ENCODE peak calls at places on chromosomes 2 and 18, in four cellular contexts. One of them, this sample, is unnamed.

GRCh38 chr18:56709463-56709862 is 58.3 kb downstream of the WDR7 start:
- DNase-seq in K562: peak
- DNase-seq in WTC11: no peak
- DNase-seq in SK-N-SH: peak
- DNase-seq in this sample: peak

GRCh38 chr2:174330945-174331619 is 3.7 kb upstream of the SP9 start:
- DNase-seq in K562: no peak
- DNase-seq in WTC11: no peak
- DNase-seq in SK-N-SH: no peak
- DNase-seq in this sample: no peak

GRCh38 chr2:127951031-127951430 is 65.3 kb upstream of the AMMECR1L start:
- DNase-seq in K562: no peak
- DNase-seq in WTC11: no peak
- DNase-seq in SK-N-SH: no peak
- DNase-seq in this sample: peak

GRCh38 chr2:226508683-226509082 is 290.9 kb downstream of the IRS1 start:
- DNase-seq in K562: no peak
- DNase-seq in WTC11: no peak
- DNase-seq in SK-N-SH: no peak
- DNase-seq in this sample: no peak

GRCh38 chr2:189952536-189953109 is 109.9 kb downstream of the MSTN start:
- DNase-seq in K562: no peak
- DNase-seq in WTC11: no peak
- DNase-seq in SK-N-SH: no peak
- DNase-seq in this sample: no peak

GRCh38 chr18:23401400-23402347 is 51.4 kb upstream of the RIOK3 start:
- DNase-seq in K562: no peak
- DNase-seq in WTC11: peak
- DNase-seq in SK-N-SH: no peak
- DNase-seq in this sample: peak

GRCh38 chr2:215236131-215236530 is 75.7 kb upstream of the ATIC start:
- DNase-seq in K562: no peak
- DNase-seq in WTC11: no peak
- DNase-seq in SK-N-SH: no peak
- DNase-seq in this sample: no peak

GRCh38 chr2:22912398-22912797 is 472.6 kb upstream of the KLHL29 start:
- DNase-seq in K562: no peak
- DNase-seq in WTC11: no peak
- DNase-seq in SK-N-SH: peak
- DNase-seq in this sample: no peak

GRCh38 chr2:122251153-122251552 is 495.7 kb downstream of the TSN start:
- DNase-seq in K562: no peak
- DNase-seq in WTC11: no peak
- DNase-seq in SK-N-SH: no peak
- DNase-seq in this sample: no peak

GRCh38 chr2:180601016-180601415 is 379.4 kb upstream of the UBE2E3 start:
- DNase-seq in K562: no peak
- DNase-seq in WTC11: no peak
- DNase-seq in SK-N-SH: no peak
- DNase-seq in this sample: no peak

GRCh38 chr18:74731097-74731496 is 133.4 kb downstream of the ZNF407 start:
- DNase-seq in K562: no peak
- DNase-seq in WTC11: no peak
- DNase-seq in SK-N-SH: no peak
- DNase-seq in this sample: peak

GRCh38 chr2:160388464-160389263 is 104.9 kb downstream of the RBMS1 start:
- DNase-seq in K562: no peak
- DNase-seq in WTC11: no peak
- DNase-seq in SK-N-SH: no peak
- DNase-seq in this sample: no peak

GRCh38 chr2:102442967-102443828 is 20.2 kb downstream of the IL18RAP start:
- DNase-seq in K562: peak
- DNase-seq in WTC11: peak
- DNase-seq in SK-N-SH: no peak
- DNase-seq in this sample: peak

GRCh38 chr2:117931266-117931665 is 82.6 kb downstream of the CCDC93 start:
- DNase-seq in K562: no peak
- DNase-seq in WTC11: no peak
- DNase-seq in SK-N-SH: no peak
- DNase-seq in this sample: no peak

GRCh38 chr2:173785813-173786212 is 179.4 kb downstream of the SP3 start:
- DNase-seq in K562: no peak
- DNase-seq in WTC11: no peak
- DNase-seq in SK-N-SH: no peak
- DNase-seq in this sample: no peak

GRCh38 chr2:17688600-17688999 is 65.0 kb downstream of the SMC6 start:
- DNase-seq in K562: no peak
- DNase-seq in WTC11: no peak
- DNase-seq in SK-N-SH: no peak
- DNase-seq in this sample: no peak

GRCh38 chr2:241911551-241911950 is 42.0 kb downstream of the RTP5 start:
- DNase-seq in K562: no peak
- DNase-seq in WTC11: no peak
- DNase-seq in SK-N-SH: no peak
- DNase-seq in this sample: no peak

GRCh38 chr18:32470136-32470712 is 458 bp downstream of the GAREM1 start:
- DNase-seq in K562: no peak
- DNase-seq in WTC11: peak
- DNase-seq in SK-N-SH: no peak
- DNase-seq in this sample: peak

GRCh38 chr2:66240284-66240683 is 194.6 kb upstream of the MEIS1 start:
- DNase-seq in K562: no peak
- DNase-seq in WTC11: no peak
- DNase-seq in SK-N-SH: no peak
- DNase-seq in this sample: no peak

GRCh38 chr18:79905389-79905911 is 46.0 kb downstream of the SLC66A2 start:
- DNase-seq in K562: no peak
- DNase-seq in WTC11: no peak
- DNase-seq in SK-N-SH: no peak
- DNase-seq in this sample: peak

GRCh38 chr18:48206887-48207286 is 202.3 kb downstream of the ZBTB7C start:
- DNase-seq in K562: no peak
- DNase-seq in WTC11: no peak
- DNase-seq in SK-N-SH: no peak
- DNase-seq in this sample: no peak

GRCh38 chr2:67574230-67574629 is 177.1 kb downstream of the ETAA1 start:
- DNase-seq in K562: no peak
- DNase-seq in WTC11: no peak
- DNase-seq in SK-N-SH: no peak
- DNase-seq in this sample: peak

GRCh38 chr2:44769349-44770005 is 172.0 kb upstream of the SIX3 start:
- DNase-seq in K562: no peak
- DNase-seq in WTC11: no peak
- DNase-seq in SK-N-SH: peak
- DNase-seq in this sample: no peak

GRCh38 chr2:74235041-74235440 is 36.6 kb downstream of the MTHFD2 start:
- DNase-seq in K562: no peak
- DNase-seq in WTC11: no peak
- DNase-seq in SK-N-SH: no peak
- DNase-seq in this sample: no peak

GRCh38 chr18:58590827-58591226 is 38.1 kb downstream of the ALPK2 start:
- DNase-seq in K562: peak
- DNase-seq in WTC11: no peak
- DNase-seq in SK-N-SH: no peak
- DNase-seq in this sample: no peak

GRCh38 chr2:121634354-121635307 is 14.6 kb downstream of the CLASP1 start:
- DNase-seq in K562: peak
- DNase-seq in WTC11: no peak
- DNase-seq in SK-N-SH: no peak
- DNase-seq in this sample: peak

GRCh38 chr18:55136864-55137263 is 177.6 kb upstream of the CCDC68 start:
- DNase-seq in K562: no peak
- DNase-seq in WTC11: no peak
- DNase-seq in SK-N-SH: no peak
- DNase-seq in this sample: peak

GRCh38 chr2:71833855-71834554 is 313.7 kb downstream of the CYP26B1 start:
- DNase-seq in K562: no peak
- DNase-seq in WTC11: no peak
- DNase-seq in SK-N-SH: no peak
- DNase-seq in this sample: no peak

GRCh38 chr2:143284087-143284675 is 155.0 kb downstream of the ARHGAP15 start:
- DNase-seq in K562: peak
- DNase-seq in WTC11: peak
- DNase-seq in SK-N-SH: peak
- DNase-seq in this sample: peak

GRCh38 chr18:79047556-79048244 is 21.5 kb upstream of the ATP9B start:
- DNase-seq in K562: no peak
- DNase-seq in WTC11: no peak
- DNase-seq in SK-N-SH: no peak
- DNase-seq in this sample: no peak

GRCh38 chr18:61216086-61216485 is 117.1 kb upstream of the CDH20 start:
- DNase-seq in K562: no peak
- DNase-seq in WTC11: no peak
- DNase-seq in SK-N-SH: no peak
- DNase-seq in this sample: no peak
- TF ChIP-seq USF2 in K562: no peak
- TF ChIP-seq USF2 in WTC11: no peak
- TF ChIP-seq USF2 in SK-N-SH: no peak
- TF ChIP-seq USF2 in this sample: no peak

DNA sequence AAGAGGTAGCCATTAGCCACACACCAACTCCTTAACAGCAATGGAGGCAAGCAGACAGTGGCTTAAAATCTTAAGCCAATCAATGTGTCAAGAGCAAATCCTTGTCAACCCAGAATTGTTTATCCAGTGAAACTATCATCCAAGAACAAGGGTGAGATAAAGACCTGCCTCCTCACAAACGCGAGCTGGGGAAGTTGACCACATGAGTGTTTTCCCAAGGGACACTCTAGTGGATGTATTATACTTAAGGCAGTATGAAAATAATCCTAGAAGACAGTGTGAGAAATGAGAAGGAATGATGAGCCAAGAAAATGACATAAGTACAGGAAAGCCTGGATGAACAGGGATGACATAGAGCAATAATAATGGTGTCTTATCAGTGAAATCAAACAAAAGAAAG is 209.6 kb downstream of the TWIST2 start:
- DNase-seq in K562: no peak
- DNase-seq in WTC11: no peak
- DNase-seq in SK-N-SH: no peak
- DNase-seq in this sample: no peak
- TF ChIP-seq USF2 in K562: no peak
- TF ChIP-seq USF2 in WTC11: no peak
- TF ChIP-seq USF2 in SK-N-SH: no peak
- TF ChIP-seq USF2 in this sample: no peak

GRCh38 chr2:42971381-42971780 is 179.0 kb upstream of the HAAO start:
- DNase-seq in K562: no peak
- DNase-seq in WTC11: no peak
- DNase-seq in SK-N-SH: no peak
- DNase-seq in this sample: no peak

GRCh38 chr2:42967959-42968674 is 175.7 kb upstream of the HAAO start:
- DNase-seq in K562: peak
- DNase-seq in WTC11: no peak
- DNase-seq in SK-N-SH: peak
- DNase-seq in this sample: peak

GRCh38 chr2:42970151-42970550 is 177.8 kb upstream of the HAAO start:
- DNase-seq in K562: no peak
- DNase-seq in WTC11: no peak
- DNase-seq in SK-N-SH: no peak
- DNase-seq in this sample: peak

GRCh38 chr2:42971947-42972736 is 179.8 kb upstream of the HAAO start:
- DNase-seq in K562: no peak
- DNase-seq in WTC11: no peak
- DNase-seq in SK-N-SH: no peak
- DNase-seq in this sample: peak

GRCh38 chr2:42969231-42970150 is 177.1 kb upstream of the HAAO start:
- DNase-seq in K562: no peak
- DNase-seq in WTC11: no peak
- DNase-seq in SK-N-SH: no peak
- DNase-seq in this sample: peak
- TF ChIP-seq USF2 in K562: no peak
- TF ChIP-seq USF2 in WTC11: no peak
- TF ChIP-seq USF2 in SK-N-SH: no peak
- TF ChIP-seq USF2 in this sample: no peak

DNA sequence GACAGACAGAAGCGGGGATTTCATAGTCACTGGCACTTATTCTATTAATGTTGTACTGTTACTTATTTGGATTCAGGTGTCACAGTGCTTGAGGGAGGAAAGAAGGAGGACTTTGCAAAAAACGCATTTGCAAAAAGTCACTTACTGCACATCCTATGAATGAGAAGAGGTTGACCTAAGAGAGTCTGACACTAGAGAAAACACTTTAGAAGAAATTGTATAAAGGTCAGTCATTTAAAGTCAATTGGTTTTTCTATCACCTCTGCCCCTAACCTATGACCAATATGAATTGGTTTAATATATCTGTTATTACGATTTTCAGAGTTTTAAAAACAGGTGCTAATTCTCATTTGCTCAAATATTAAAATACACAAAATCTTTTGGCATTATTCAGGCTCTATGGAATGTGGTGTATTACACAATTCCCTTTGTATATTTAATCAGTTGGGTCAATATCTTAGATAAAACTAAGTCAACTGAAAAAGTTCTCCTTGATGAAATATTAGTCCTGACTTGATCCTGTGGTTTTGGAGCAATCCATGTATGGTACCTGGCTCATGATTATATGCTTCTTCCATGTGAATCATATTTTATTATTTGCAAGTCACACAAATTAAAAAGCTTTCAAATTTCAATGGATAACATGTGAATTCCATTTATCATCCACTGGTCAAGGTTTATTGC is 157.4 kb downstream of the CDH2 start:
- DNase-seq in K562: no peak
- DNase-seq in WTC11: no peak
- DNase-seq in SK-N-SH: no peak
- DNase-seq in this sample: peak
- TF ChIP-seq USF2 in K562: no peak
- TF ChIP-seq USF2 in WTC11: no peak
- TF ChIP-seq USF2 in SK-N-SH: no peak
- TF ChIP-seq USF2 in this sample: no peak

DNA sequence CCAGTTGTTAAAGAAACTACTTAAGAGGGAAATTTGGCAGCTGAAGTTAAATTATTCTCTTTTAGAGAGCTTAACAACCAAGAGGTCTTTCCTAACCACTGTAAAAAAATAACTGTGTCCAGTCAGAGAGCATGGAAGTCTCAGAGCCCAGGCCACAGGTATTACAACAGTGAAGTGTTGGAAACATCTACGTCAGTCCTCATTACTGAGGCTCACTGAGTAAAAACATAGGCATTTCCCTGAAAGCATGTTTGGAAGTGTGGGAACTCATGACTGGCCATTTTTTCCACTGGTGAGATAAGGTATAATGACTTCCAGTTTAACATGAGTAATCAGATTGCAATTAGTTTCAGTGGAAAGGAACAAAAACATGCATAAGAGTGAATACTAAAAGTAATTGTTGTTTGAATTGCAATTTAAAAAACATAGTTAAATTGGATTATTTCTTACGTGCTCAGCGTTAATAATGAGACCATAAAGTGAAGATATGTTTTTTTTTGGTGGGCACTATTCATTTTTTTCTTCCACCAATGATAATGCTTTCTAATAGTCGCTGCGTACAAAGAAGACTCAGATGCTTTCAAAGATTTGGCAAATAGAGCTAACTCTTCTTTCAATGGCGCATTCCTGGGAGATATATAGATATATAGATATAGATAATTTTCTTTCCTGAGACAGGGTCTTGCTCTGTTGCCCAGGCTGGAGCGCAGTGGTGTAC is 60.8 kb downstream of the EFEMP1 start:
- DNase-seq in K562: no peak
- DNase-seq in WTC11: no peak
- DNase-seq in SK-N-SH: no peak
- DNase-seq in this sample: peak
- TF ChIP-seq USF2 in K562: no peak
- TF ChIP-seq USF2 in WTC11: no peak
- TF ChIP-seq USF2 in SK-N-SH: no peak
- TF ChIP-seq USF2 in this sample: no peak

GRCh38 chr2:8481463-8482009 is 200.3 kb upstream of the ID2 start:
- DNase-seq in K562: no peak
- DNase-seq in WTC11: no peak
- DNase-seq in SK-N-SH: no peak
- DNase-seq in this sample: no peak
- TF ChIP-seq USF2 in K562: no peak
- TF ChIP-seq USF2 in WTC11: no peak
- TF ChIP-seq USF2 in SK-N-SH: no peak
- TF ChIP-seq USF2 in this sample: no peak